ENCODE peak calls at places on chromosomes 1 and 21, in eight cellular contexts. I, Y, F, S, C, J, L and O are unnamed samples. For H3K4me1 and H3K36me3, the result is how much of the 10 kb centered on the place peaks cover.

GRCh38 chr1:228282329-228283042 is 74.6 kb downstream of the OBSCN start:
- DNase-seq in J (no peak), F (peak), Y (no peak), L (no peak), I (no peak), S (no peak), C (no peak), O (no peak)

GRCh38 chr1:175390081-175390481 is 197.5 kb upstream of the KIAA0040 start:
- DNase-seq in C (no peak), Y (no peak), I (no peak), S (no peak), J (no peak), L (no peak), F (no peak), O (no peak)

GRCh38 chr1:23368562-23369334 is 888 bp downstream of the ZNF436 start:
- DNase-seq in C (peak), J (peak), L (peak), S (peak), F (peak), Y (peak), I (peak), O (peak)

GRCh38 chr21:35226302-35226701 is 177.2 kb upstream of the RUNX1 start:
- DNase-seq in C (no peak), I (no peak), F (no peak), L (no peak), Y (peak), J (no peak), S (no peak), O (no peak)

GRCh38 chr1:215282557-215282956 is 200.0 kb downstream of the KCNK2 start:
- DNase-seq in F (no peak), S (no peak), C (no peak), J (no peak), L (no peak), Y (no peak), I (no peak), O (no peak)

GRCh38 chr1:115757866-115758265 is 10.6 kb downstream of the CASQ2 start:
- DNase-seq in L (no peak), C (no peak), F (no peak), I (no peak), S (no peak), Y (no peak), J (no peak), O (no peak)

GRCh38 chr1:62299426-62300200 is 19.6 kb downstream of the KANK4 start:
- DNase-seq in Y (no peak), I (no peak), J (no peak), S (no peak), F (peak), L (no peak), C (no peak), O (peak)

GRCh38 chr1:247843411-247843810 is 1.7 kb upstream of the OR11L1 start:
- DNase-seq in L (no peak), C (no peak), J (no peak), S (no peak), F (no peak), Y (no peak), I (no peak), O (no peak)

GRCh38 chr1:218390625-218391024 is 45.5 kb downstream of the TGFB2 start:
- DNase-seq in C (no peak), S (no peak), J (no peak), Y (no peak), L (no peak), I (no peak), F (no peak), O (no peak)

GRCh38 chr1:165376041-165376810 is 19.7 kb upstream of the LMX1A start:
- DNase-seq in L (peak), J (peak), F (peak), S (no peak), C (no peak), Y (peak), I (no peak), O (peak)

GRCh38 chr1:211897011-211897410 is 66.4 kb upstream of the LPGAT1 start:
- DNase-seq in J (no peak), Y (peak), F (no peak), C (no peak), S (no peak), L (no peak), I (no peak), O (no peak)

GRCh38 chr1:209076688-209077087 is 506.8 kb upstream of the CAMK1G start:
- DNase-seq in S (no peak), J (peak), L (no peak), F (peak), Y (no peak), I (peak), C (no peak), O (no peak)

GRCh38 chr1:149917590-149918144 is at the start of gene SV2A:
- DNase-seq in Y (no peak), S (peak), J (peak), I (no peak), C (peak), L (peak), F (peak), O (no peak)

GRCh38 chr1:29513357-29513756 is 277.0 kb downstream of the PTPRU start:
- DNase-seq in Y (peak), I (peak), F (no peak), C (no peak), J (peak), L (no peak), S (no peak), O (peak)

GRCh38 chr1:117060441-117061317 is 553 bp downstream of the TTF2 start:
- DNase-seq in C (peak), L (no peak), J (peak), S (no peak), I (peak), F (peak), Y (peak), O (peak)

GRCh38 chr1:47559944-47560695 is 122.3 kb downstream of the FOXD2 start:
- DNase-seq in L (no peak), F (peak), J (no peak), Y (peak), S (no peak), C (no peak), I (no peak), O (no peak)

GRCh38 chr1:29975036-29975694 is 738.8 kb downstream of the PTPRU start:
- DNase-seq in C (no peak), Y (no peak), L (no peak), F (no peak), S (no peak), I (peak), J (peak), O (peak)

GRCh38 chr1:19814681-19815503 is at the start of gene RNF186:
- DNase-seq in Y (peak), S (no peak), F (peak), I (peak), J (no peak), C (no peak), L (no peak), O (no peak)

GRCh38 chr21:36478207-36478701 is 1.7 kb downstream of the CLDN14 start:
- DNase-seq in Y (no peak), F (no peak), S (no peak), J (no peak), L (no peak), I (no peak), C (no peak), O (no peak)

GRCh38 chr1:219385786-219386427 is 212.2 kb downstream of the LYPLAL1 start:
- DNase-seq in C (no peak), F (no peak), L (no peak), S (no peak), J (peak), Y (peak), I (peak), O (peak)

GRCh38 chr1:178733972-178734371 is 8.9 kb downstream of the RALGPS2 start:
- DNase-seq in Y (no peak), S (no peak), J (peak), L (no peak), F (no peak), C (no peak), I (no peak), O (no peak)

GRCh38 chr1:69191280-69191679 is 376.4 kb upstream of the LRRC7 start:
- DNase-seq in F (no peak), Y (no peak), I (no peak), C (no peak), S (no peak), J (no peak), L (no peak), O (peak)

GRCh38 chr1:170619167-170620030 is 44.5 kb upstream of the PRRX1 start:
- DNase-seq in L (no peak), Y (no peak), S (no peak), I (no peak), F (no peak), C (no peak), J (no peak), O (no peak)

GRCh38 chr1:82330330-82330729 is 529.6 kb downstream of the ADGRL2 start:
- DNase-seq in S (no peak), C (no peak), L (no peak), F (no peak), Y (no peak), I (no peak), J (no peak), O (no peak)

GRCh38 chr21:41668686-41669532 is 97.9 kb downstream of the RIPK4 start:
- DNase-seq in J (no peak), C (no peak), Y (peak), F (no peak), S (no peak), I (no peak), L (no peak), O (no peak)

GRCh38 chr1:57678138-57678537 is 254.3 kb upstream of the DAB1 start:
- DNase-seq in S (no peak), L (no peak), I (no peak), C (no peak), Y (no peak), J (peak), F (no peak), O (no peak)

GRCh38 chr1:202291961-202292712 is 49.6 kb downstream of the UBE2T start:
- DNase-seq in I (no peak), J (no peak), L (no peak), C (no peak), S (no peak), F (no peak), Y (no peak), O (no peak)

GRCh38 chr1:5975133-5975880 is 16.9 kb downstream of the NPHP4 start:
- DNase-seq in F (peak), Y (peak), L (peak), C (peak), I (peak), S (peak), J (peak), O (no peak)

GRCh38 chr1:219413523-219413922 is 199.4 kb downstream of the ZC3H11B start:
- DNase-seq in C (no peak), J (no peak), S (no peak), Y (no peak), I (no peak), L (no peak), F (no peak), O (no peak)

GRCh38 chr1:230696722-230697432 is 17.0 kb downstream of the AGT start:
- DNase-seq in J (no peak), S (no peak), C (no peak), Y (no peak), L (no peak), I (no peak), F (no peak), O (no peak)

GRCh38 chr1:56915960-56916359 is 49.9 kb downstream of the C8B start:
- DNase-seq in C (no peak), I (no peak), J (no peak), Y (peak), S (no peak), L (no peak), F (no peak), O (no peak)

GRCh38 chr1:179310721-179311120 is 17.1 kb downstream of the SOAT1 start:
- DNase-seq in S (no peak), L (no peak), J (no peak), C (no peak), I (no peak), F (no peak), Y (no peak), O (no peak)

GRCh38 chr21:43928726-43929125 is 63.7 kb downstream of the AGPAT3 start:
- DNase-seq in Y (no peak), L (no peak), I (no peak), C (no peak), J (no peak), S (no peak), F (no peak), O (no peak)

GRCh38 chr21:43926196-43926595 is 61.2 kb downstream of the AGPAT3 start:
- DNase-seq in I (no peak), S (no peak), L (no peak), F (no peak), Y (peak), J (no peak), C (no peak), O (no peak)

GRCh38 chr21:43928230-43928607 is 63.2 kb downstream of the AGPAT3 start:
- DNase-seq in L (no peak), C (no peak), J (no peak), I (no peak), S (no peak), Y (peak), F (no peak), O (no peak)

GRCh38 chr21:43929217-43929971 is 64.4 kb downstream of the AGPAT3 start:
- DNase-seq in S (no peak), C (no peak), J (no peak), Y (peak), F (no peak), L (no peak), I (no peak), O (no peak)

DNA sequence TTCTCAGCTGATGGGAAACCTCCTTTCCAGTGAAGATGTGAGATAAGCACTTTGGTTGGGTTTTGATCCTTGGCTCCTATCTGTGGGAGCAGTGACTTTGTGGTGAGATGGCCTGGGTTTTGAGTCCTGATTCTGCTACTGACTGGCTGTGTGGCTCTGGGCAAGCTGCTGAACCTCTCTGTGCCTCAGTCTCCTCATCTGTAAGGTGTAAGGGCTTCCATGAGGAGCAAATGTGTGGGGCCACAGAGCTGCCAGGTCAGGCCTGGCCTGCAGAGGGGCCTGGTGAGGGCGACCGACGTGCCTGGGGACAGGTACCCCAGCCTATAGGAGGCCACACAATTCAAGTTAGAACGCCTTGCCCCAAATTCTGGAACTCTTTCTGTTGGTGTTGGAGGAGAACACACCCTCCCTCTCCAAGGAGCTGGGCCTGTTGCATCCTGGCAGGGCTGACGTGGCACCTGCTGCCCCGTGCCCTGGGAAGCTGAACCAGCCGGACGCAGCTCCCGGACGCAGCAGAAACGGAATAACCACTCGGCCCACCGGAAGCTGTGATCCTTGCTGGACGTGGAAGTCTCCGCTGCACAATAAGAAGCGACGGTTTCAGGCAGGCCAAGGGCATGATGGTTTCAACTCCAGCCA is 62.7 kb downstream of the AGPAT3 start:
- DNase-seq in I (no peak), F (no peak), L (no peak), J (no peak), Y (peak), C (no peak), S (no peak), O (no peak)
- H3K4me1 ChIP-seq in I (under half), F (under half), L (under half), J (under half), Y (under half), C (under half), S (under half), O (under half)

GRCh38 chr1:159007734-159008133 is 2.0 kb upstream of the IFI16 start:
- DNase-seq in I (no peak), C (no peak), F (no peak), J (no peak), S (no peak), L (no peak), Y (no peak), O (no peak)

GRCh38 chr1:159010398-159010797 is 691 bp downstream of the IFI16 start:
- DNase-seq in F (no peak), C (no peak), L (no peak), Y (no peak), J (no peak), I (no peak), S (no peak), O (no peak)

GRCh38 chr1:159009704-159010361 is at the start of gene IFI16:
- DNase-seq in I (no peak), C (peak), S (peak), Y (no peak), J (no peak), F (peak), L (peak), O (no peak)

GRCh38 chr1:159008744-159009188 is 941 bp upstream of the IFI16 start:
- DNase-seq in L (no peak), J (no peak), Y (no peak), S (peak), F (peak), C (peak), I (no peak), O (no peak)

GRCh38 chr1:159009287-159009686 is 420 bp upstream of the IFI16 start:
- DNase-seq in C (no peak), J (no peak), I (no peak), S (no peak), Y (no peak), F (no peak), L (no peak), O (no peak)
- H3K4me3 ChIP-seq in C (peak), J (no peak), I (no peak), S (peak), Y (peak), F (peak), L (peak), O (no peak)

DNA sequence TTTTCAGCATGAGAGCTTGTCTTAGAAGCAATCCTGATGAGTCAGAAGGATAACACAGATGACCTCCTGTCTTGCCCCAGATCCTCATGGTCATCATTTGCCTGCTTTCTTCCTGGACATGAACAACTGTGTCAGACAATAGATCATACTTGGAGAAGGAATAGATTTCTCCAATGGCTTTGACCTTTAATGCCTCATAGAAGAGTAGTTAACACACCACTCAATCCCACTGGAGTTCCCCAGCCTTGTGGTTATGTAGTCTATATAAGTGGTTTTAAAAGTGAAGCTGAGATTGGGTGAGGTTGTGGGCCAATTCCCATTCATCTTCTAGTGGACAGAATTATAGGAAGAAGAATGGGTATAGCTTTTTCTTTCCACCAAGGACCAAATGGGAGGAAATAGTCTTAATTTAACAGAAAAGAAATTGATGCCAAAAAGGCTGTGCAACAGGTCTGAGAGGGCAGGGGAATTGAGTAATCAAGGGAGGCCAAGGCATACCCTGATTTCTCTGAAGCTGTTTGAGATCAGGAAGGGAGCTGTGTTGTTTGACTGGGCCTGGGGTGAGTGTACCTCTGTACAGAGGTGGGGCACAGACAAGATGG is 14.4 kb downstream of the PRCC start:
- DNase-seq in L (no peak), S (no peak), J (no peak), C (no peak), Y (no peak), F (no peak), I (no peak), O (no peak)
- H3K36me3 ChIP-seq in L (under half), S (under half), J (under half), C (under half), Y (under half), F (under half), I (under half), O (under half)

DNA sequence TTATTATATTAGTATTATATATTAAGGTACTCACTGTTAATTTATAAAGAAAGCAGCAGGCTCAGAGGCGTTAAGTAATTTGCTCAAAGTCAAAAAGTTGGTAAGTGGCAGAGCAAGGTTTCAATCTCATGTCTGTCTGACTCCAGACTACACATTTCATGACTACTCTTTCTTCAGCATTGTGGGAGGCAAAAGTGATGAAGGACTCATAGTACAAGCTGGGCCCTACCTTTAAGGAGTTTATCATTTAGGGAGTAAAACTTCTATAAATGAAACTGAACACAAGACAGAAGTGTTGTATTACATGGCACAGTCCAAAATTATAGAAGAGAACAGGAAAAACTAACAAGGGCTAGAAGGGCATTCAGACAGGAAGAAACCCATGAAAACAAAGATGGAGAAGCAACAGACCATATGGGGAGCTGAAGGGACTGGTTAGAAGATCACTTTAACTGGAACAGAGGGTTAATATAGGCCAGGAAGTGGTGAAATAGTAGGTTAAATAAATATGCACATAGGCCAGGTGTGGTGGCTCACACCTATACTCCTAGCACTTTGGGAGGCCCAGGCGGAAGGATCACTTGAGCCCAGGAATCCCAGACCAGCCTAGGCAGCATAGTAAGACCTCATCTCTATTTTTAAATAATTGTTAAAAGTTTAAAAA is 11.5 kb downstream of the SORT1 start:
- DNase-seq in J (no peak), I (no peak), L (no peak), S (no peak), Y (no peak), F (no peak), C (no peak), O (no peak)
- H3K4me1 ChIP-seq in J (under half), I (under half), L (under half), S (under half), Y (under half), F (under half), C (under half), O (under half)

DNA sequence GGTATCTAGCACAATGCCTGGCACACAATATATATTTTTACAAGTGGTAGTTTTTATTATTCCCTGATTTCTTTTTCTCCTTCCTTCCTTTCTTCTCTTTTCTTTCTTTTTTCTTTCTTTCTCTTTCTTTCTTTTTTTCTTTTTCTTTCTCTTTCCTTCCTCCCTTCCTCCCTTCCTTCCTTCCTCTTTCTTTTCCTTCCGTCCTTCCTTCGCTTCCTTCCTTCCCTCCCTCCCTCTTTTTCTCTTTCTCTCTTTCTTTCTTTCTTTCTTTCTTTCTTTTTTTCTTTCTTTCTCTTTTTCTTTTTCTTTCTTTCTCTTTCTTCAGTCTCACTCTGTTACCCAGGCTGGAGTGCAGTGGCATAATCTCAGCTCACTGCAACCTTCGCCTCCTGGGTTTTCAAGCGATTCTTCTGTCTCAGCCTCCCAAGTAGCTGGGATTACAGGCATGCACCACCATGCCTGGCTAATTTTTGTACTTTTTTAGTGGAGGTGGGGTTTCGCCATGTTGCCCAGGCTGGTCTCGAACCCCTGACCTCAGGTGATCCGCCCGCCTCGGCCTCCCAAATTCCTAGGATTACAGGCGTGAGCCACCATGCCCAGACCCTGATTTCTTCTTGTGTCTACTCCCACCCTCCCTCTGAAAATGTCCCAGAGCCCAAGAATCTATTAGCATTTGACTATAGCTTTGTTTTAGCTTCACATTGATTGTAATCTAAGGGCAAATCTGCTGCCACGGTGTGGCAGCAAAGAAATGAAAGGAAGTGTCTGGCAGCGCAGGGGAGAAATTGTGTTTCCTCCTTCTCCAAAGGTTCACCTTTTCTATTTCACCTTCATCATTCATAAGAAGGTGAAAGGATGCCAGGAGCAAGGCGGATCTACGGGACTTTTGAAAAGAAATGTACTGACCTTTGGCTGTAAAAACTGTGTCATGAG is 19.9 kb upstream of the ABCB10 start:
- DNase-seq in J (no peak), S (no peak), L (no peak), C (no peak), Y (no peak), I (no peak), F (no peak), O (peak)
- H3K4me3 ChIP-seq in J (no peak), S (no peak), L (no peak), C (no peak), Y (no peak), I (no peak), F (peak), O (no peak)